ENCODE peak calls at places on chromosome 17, in six cellular contexts. Y is A549, S is K562, Z is endothelial cell of umbilical vein, T is GM12878, J is HepG2. A is an unnamed sample.

GRCh38 chr17:78679495-78680395 is 102.3 kb downstream of the CYTH1 start:
- DNase-seq in Y (no peak), S (no peak), J (no peak), Z (no peak), T (no peak), A (no peak)

GRCh38 chr17:78365561-78366108 is 5.8 kb upstream of the SOCS3 start:
- DNase-seq in Z (no peak), T (no peak), Y (no peak), S (no peak), J (peak; percentile 68), A (no peak)

GRCh38 chr17:15935891-15936290 is 9.0 kb upstream of the ADORA2B start:
- DNase-seq in J (no peak), Z (no peak), S (no peak), T (no peak), Y (no peak), A (no peak)

GRCh38 chr17:226108-226772 is 44.8 kb upstream of the DOC2B start:
- DNase-seq in S (no peak), T (no peak), J (no peak), Y (no peak), Z (no peak), A (no peak)

GRCh38 chr17:61402978-61403845 is 3.6 kb downstream of the TBX2 start:
- DNase-seq in Y (no peak), J (no peak), S (no peak), T (no peak), Z (no peak), A (no peak)

GRCh38 chr17:79325707-79326106 is 251.1 kb downstream of the ENGASE start:
- DNase-seq in S (peak; percentile 37), T (no peak), Y (no peak), J (no peak), Z (no peak), A (peak; percentile 31)

GRCh38 chr17:58328195-58329034 is at the start of gene TSPOAP1:
- DNase-seq in J (no peak), S (peak; percentile 84), T (peak; percentile 95), Z (no peak), Y (no peak), A (peak; percentile 97)

GRCh38 chr17:42118545-42118944 is 2.6 kb downstream of the KAT2A start:
- DNase-seq in T (no peak), J (peak; percentile 52), Y (peak; percentile 61), S (peak; percentile 45), Z (peak; percentile 34), A (peak; percentile 58)

GRCh38 chr17:76053230-76054111 is 18.8 kb downstream of the SRP68 start:
- DNase-seq in Z (peak; percentile 79), Y (peak; percentile 45), T (no peak), S (peak; percentile 57), J (no peak), A (peak; percentile 42)

GRCh38 chr17:47231334-47231733 is 22.2 kb downstream of the MYL4 start:
- DNase-seq in S (no peak), Y (no peak), T (peak; percentile 30), J (no peak), Z (no peak), A (no peak)

GRCh38 chr17:47231866-47232265 is 21.8 kb upstream of the ITGB3 start:
- DNase-seq in Z (no peak), J (no peak), S (no peak), T (no peak), Y (no peak), A (no peak)

GRCh38 chr17:47232465-47232864 is 21.2 kb upstream of the ITGB3 start:
- DNase-seq in J (no peak), Z (no peak), T (no peak), S (no peak), Y (no peak), A (no peak)

GRCh38 chr17:47229535-47230443 is 20.6 kb downstream of the MYL4 start:
- DNase-seq in Y (peak; percentile 92), J (peak; percentile 79), Z (peak; percentile 93), S (peak; percentile 83), T (peak; percentile 75), A (peak; percentile 91)

DNA sequence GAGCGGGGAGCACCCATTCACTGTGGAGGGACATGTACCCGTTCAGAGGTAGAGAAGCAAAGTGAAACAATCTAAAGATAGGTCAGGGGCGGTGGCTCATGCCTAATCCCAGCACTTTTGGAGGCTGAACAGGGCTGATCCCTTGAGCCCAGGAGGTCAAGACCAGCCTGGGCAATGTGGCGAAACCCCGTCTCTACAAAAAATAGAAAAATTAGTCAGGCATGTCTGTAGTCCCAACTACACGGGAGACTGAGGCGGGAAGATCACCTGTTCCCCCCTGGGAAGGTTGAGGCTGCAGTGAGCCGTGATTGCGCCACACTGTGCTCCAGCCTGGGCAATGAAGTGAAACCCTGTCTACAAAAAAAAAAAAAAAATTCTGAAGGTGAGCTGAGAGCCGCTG is 21.7 kb downstream of the MYL4 start:
- DNase-seq in S (no peak), Y (no peak), Z (no peak), J (no peak), T (peak; percentile 24), A (no peak)
- TF ChIP-seq POLR2A in S (no peak), Y (no peak), Z (no peak), J (no peak), T (no peak), A (no peak)

GRCh38 chr17:17075037-17075755 is 32.9 kb downstream of the MPRIP start:
- DNase-seq in Z (peak; percentile 66), S (no peak), J (no peak), T (no peak), Y (no peak), A (no peak)

GRCh38 chr17:17073627-17074521 is 31.6 kb downstream of the MPRIP start:
- DNase-seq in T (no peak), Y (no peak), Z (no peak), J (no peak), S (no peak), A (no peak)

GRCh38 chr17:17071531-17072360 is 29.5 kb downstream of the MPRIP start:
- DNase-seq in T (no peak), Y (peak; percentile 42), S (no peak), Z (no peak), J (no peak), A (peak; percentile 79)

GRCh38 chr17:17072546-17072945 is 30.3 kb downstream of the MPRIP start:
- DNase-seq in T (no peak), S (no peak), J (no peak), Y (no peak), Z (no peak), A (no peak)

DNA sequence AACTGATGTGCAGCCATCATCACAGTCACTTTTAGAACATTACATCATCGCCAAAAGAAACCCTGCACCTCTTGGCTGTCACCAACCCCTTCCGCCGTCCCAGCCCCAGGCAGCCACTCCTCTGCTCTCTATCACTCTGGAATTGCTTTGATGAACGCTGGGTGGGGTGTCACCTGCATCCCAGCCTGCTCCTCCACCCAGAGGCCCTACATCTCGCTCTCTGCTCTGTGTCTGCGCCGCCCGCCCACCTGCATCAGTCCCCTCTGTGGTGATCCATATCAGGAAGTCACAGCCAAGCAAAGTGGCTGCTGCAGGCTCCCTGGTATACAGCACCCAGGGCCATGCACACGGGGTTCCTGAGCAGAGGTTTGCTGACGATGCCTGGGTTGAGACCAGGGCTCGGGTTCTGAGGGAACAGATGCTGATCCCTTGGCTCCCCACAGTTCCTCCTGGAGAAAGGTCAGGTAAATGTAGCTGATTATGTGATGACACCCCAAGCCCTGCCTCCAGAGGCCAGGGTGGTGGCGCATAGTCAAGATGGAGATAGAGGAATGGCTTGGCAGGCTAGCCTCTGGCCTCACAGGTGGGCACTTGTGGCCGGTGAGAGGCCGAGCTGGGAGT is 30.9 kb downstream of the MPRIP start:
- DNase-seq in S (no peak), T (no peak), J (no peak), Y (no peak), Z (no peak), A (no peak)
- TF ChIP-seq MYC in S (no peak), T (no peak), J (no peak), Y (no peak), Z (no peak), A (no peak)

GRCh38 chr17:7884581-7885356 is 3.8 kb upstream of the CHD3 start:
- DNase-seq in S (peak; percentile 38), T (no peak), Y (no peak), J (no peak), Z (no peak), A (peak; percentile 43)

GRCh38 chr17:7886227-7887037 is 2.2 kb upstream of the CHD3 start:
- DNase-seq in S (peak; percentile 21), Z (peak; percentile 38), J (no peak), T (no peak), Y (peak; percentile 51), A (peak; percentile 45)

GRCh38 chr17:7887038-7887481 is 1.5 kb upstream of the CHD3 start:
- DNase-seq in Z (no peak), Y (no peak), T (no peak), J (no peak), S (no peak), A (no peak)

GRCh38 chr17:7883781-7884386 is 4.7 kb upstream of the CHD3 start:
- DNase-seq in Y (peak; percentile 66), T (no peak), Z (peak; percentile 58), J (no peak), S (peak; percentile 34), A (peak; percentile 8)

GRCh38 chr17:7885357-7886226 is 3.0 kb upstream of the CHD3 start:
- DNase-seq in T (no peak), J (no peak), S (peak; percentile 77), Y (peak; percentile 48), Z (peak; percentile 50), A (peak; percentile 74)
- TF ChIP-seq POLR2A in T (peak; percentile 67), J (no peak), S (peak; percentile 74), Y (peak; percentile 51), Z (peak; percentile 12), A (peak; percentile 28)

GRCh38 chr17:35018814-35019213 is 38.5 kb downstream of the LIG3 start:
- DNase-seq in J (no peak), S (no peak), Y (no peak), Z (no peak), T (no peak), A (no peak)

GRCh38 chr17:35016369-35016768 is 36.1 kb downstream of the LIG3 start:
- DNase-seq in S (no peak), Y (no peak), J (no peak), Z (no peak), T (no peak), A (no peak)

GRCh38 chr17:35019386-35020179 is 39.3 kb downstream of the LIG3 start:
- DNase-seq in J (no peak), S (no peak), Y (no peak), T (no peak), Z (no peak), A (no peak)

GRCh38 chr17:35021520-35022380 is 41.4 kb downstream of the LIG3 start:
- DNase-seq in Y (no peak), Z (no peak), T (no peak), S (no peak), J (no peak), A (no peak)

DNA sequence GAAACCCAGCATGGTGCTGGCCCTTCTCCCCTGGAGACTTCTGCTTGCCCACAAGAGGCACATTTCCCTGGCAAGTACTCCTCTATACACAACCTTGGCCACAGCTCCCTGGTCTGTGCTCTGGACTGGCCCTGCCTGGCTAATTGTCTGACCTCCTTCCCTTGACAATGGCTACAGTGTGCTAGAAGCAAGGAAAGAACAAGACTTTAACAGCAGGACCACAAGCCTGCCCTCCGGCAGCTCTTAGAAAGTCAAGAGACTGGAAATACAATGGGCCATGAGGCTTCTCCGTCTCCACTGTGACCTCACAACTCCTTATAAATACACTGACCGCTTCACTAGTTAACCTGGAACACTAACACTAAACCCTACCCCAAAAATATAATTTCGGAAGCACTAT is 36.7 kb downstream of the LIG3 start:
- DNase-seq in Z (no peak), Y (no peak), J (no peak), S (no peak), T (no peak), A (no peak)
- TF ChIP-seq MYC in Z (no peak), Y (no peak), J (no peak), S (no peak), T (no peak), A (no peak)